ENCODE peak calls at places on chromosomes 5 and 9, in five cellular contexts. Q is A549, J is K562, B is HepG2, O is GM12878. P is an unnamed sample.

GRCh38 chr5:143201589-143201988 is 201.9 kb downstream of the NR3C1 start:
- DNase-seq in J (no peak), B (peak), O (no peak), Q (no peak), P (no peak)

GRCh38 chr5:60842859-60843692 is 993 bp downstream of the ELOVL7 start:
- DNase-seq in O (no peak), J (no peak), Q (peak), B (no peak), P (no peak)

GRCh38 chr5:135025730-135026644 is 8.0 kb downstream of the PITX1 start:
- DNase-seq in J (no peak), O (no peak), Q (no peak), B (no peak), P (no peak)

GRCh38 chr9:26750126-26750525 is 142.5 kb downstream of the CAAP1 start:
- DNase-seq in J (no peak), Q (no peak), O (no peak), B (no peak), P (no peak)

GRCh38 chr9:34987160-34988040 is 2.1 kb upstream of the DNAJB5 start:
- DNase-seq in J (no peak), O (no peak), Q (no peak), B (no peak), P (no peak)

GRCh38 chr5:139549162-139549894 is 11.8 kb upstream of the UBE2D2 start:
- DNase-seq in B (no peak), Q (no peak), J (no peak), O (no peak), P (no peak)

GRCh38 chr9:34511160-34511513 is 11.7 kb downstream of the ENHO start:
- DNase-seq in J (no peak), O (no peak), Q (no peak), B (no peak), P (no peak)

GRCh38 chr5:97127727-97128126 is 14.7 kb downstream of the LIX1 start:
- DNase-seq in O (no peak), B (no peak), J (no peak), Q (no peak), P (no peak)

GRCh38 chr5:2913306-2913705 is 161.8 kb upstream of the IRX2 start:
- DNase-seq in O (no peak), B (no peak), Q (no peak), J (no peak), P (no peak)

GRCh38 chr9:75850459-75851200 is 39.8 kb upstream of the PCSK5 start:
- DNase-seq in Q (no peak), B (no peak), O (no peak), J (no peak), P (no peak)

GRCh38 chr9:69753830-69754229 is 6.0 kb downstream of the PTAR1 start:
- DNase-seq in J (no peak), O (no peak), Q (no peak), B (no peak), P (no peak)

GRCh38 chr5:67476995-67477394 is 280.4 kb upstream of the CD180 start:
- DNase-seq in Q (no peak), B (no peak), O (no peak), J (no peak), P (no peak)

GRCh38 chr5:67476531-67476930 is 279.9 kb upstream of the CD180 start:
- DNase-seq in Q (no peak), O (no peak), B (no peak), J (no peak), P (no peak)

GRCh38 chr5:67478337-67478736 is 281.7 kb upstream of the CD180 start:
- DNase-seq in O (no peak), Q (no peak), J (no peak), B (no peak), P (no peak)

GRCh38 chr5:67475489-67475888 is 278.9 kb upstream of the CD180 start:
- DNase-seq in B (no peak), Q (no peak), J (no peak), O (no peak), P (no peak)

DNA sequence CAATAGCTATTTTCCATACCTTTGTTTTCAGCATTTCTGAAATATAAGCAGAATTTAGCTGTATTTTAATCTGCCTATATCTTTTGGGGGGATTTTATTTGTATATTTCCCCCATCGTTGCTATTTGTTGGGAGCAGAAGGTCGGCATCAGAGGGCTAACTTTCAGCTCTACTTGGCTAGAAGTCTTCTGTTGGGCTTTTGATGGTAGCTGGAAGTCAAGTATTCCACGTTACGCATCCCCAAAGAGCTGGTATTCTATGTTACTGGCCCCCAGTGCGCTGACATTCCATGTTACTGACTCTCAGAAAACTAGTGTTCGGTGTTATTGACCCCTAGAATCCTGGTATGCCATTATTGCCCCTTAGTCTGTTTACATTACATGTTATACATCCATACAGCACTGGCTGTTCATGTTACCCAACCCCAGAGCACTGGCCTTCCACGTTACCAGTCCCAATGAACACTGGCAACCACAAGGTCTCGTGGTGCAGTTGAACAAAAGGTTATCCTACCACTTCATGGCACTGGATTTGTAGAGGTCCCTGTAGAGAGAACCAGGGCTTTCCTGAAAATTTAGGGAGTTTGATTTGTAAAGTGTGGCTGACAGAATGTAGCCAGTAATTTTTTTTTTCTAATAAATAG is 278.1 kb upstream of the CD180 start:
- DNase-seq in O (no peak), Q (no peak), J (no peak), B (no peak), P (no peak)
- TF ChIP-seq POLR2A in O (no peak), Q (no peak), J (no peak), B (no peak), P (no peak)

GRCh38 chr5:74801197-74801596 is 34.1 kb downstream of the NSA2 start:
- DNase-seq in J (no peak), Q (no peak), O (no peak), B (no peak), P (no peak)

GRCh38 chr5:74798977-74799911 is 32.2 kb downstream of the NSA2 start:
- DNase-seq in B (peak), Q (no peak), J (no peak), O (no peak), P (no peak)

DNA sequence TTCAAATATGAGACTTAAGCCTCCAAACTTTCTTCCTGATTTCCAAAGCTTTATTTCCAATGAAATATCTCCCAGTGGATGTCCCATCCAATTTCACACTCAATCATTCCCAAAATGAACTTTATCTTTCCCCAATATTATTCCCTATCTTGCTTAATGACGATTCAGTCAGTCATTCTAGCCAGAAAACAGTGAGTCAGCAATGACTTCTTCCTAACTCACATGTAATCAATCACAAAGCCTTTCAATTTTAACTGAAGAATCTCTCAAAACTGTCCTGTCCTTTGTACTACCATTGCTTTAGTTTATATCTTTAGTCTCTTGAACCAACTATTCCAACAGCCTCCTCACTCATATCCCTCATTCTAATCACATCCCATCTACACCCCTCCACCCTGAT is 34.9 kb downstream of the NSA2 start:
- DNase-seq in Q (no peak), O (no peak), B (no peak), J (no peak), P (no peak)
- TF ChIP-seq HDAC2 in Q (no peak), O (no peak), B (no peak), J (no peak), P (no peak)

GRCh38 chr9:93451762-93452709 is 551 bp downstream of the FAM120A start:
- DNase-seq in O (no peak), Q (no peak), B (peak), J (peak), P (no peak)
- TF ChIP-seq POLR2A in O (peak), Q (no peak), B (no peak), J (no peak), P (no peak)

GRCh38 chr5:76403963-76404693 is 1.0 kb downstream of the IQGAP2 start:
- DNase-seq in Q (peak), B (peak), J (peak), O (peak), P (peak)
- TF ChIP-seq HDAC2 in Q (no peak), B (peak), J (no peak), O (no peak), P (no peak)

DNA sequence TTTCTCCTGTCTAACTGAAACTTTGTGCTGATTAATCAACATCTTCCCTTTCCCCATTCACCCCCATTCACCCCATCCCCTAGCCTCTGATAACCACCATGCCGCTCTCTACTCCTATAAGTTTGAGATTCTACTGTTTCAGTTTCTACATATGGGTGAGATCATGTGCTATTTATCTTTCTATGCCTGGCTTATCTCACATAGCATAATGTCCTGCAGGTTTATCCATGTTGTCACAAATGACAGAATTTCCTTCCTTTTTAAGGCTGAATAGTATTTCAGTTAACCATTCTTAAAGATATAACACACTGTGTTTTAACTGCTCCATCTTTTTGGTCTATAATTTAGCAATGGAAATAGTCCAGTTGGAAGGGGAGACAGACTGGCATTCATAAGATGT is 205.1 kb downstream of the SNCAIP start:
- DNase-seq in O (no peak), B (no peak), Q (no peak), J (no peak), P (no peak)
- TF ChIP-seq POLR2A in O (no peak), B (no peak), Q (no peak), J (no peak), P (no peak)

GRCh38 chr9:15357050-15357653 is 50.1 kb upstream of the TTC39B start:
- DNase-seq in B (peak), O (no peak), Q (no peak), J (no peak), P (peak)
- TF ChIP-seq HDAC2 in B (no peak), O (no peak), Q (no peak), J (no peak), P (no peak)

DNA sequence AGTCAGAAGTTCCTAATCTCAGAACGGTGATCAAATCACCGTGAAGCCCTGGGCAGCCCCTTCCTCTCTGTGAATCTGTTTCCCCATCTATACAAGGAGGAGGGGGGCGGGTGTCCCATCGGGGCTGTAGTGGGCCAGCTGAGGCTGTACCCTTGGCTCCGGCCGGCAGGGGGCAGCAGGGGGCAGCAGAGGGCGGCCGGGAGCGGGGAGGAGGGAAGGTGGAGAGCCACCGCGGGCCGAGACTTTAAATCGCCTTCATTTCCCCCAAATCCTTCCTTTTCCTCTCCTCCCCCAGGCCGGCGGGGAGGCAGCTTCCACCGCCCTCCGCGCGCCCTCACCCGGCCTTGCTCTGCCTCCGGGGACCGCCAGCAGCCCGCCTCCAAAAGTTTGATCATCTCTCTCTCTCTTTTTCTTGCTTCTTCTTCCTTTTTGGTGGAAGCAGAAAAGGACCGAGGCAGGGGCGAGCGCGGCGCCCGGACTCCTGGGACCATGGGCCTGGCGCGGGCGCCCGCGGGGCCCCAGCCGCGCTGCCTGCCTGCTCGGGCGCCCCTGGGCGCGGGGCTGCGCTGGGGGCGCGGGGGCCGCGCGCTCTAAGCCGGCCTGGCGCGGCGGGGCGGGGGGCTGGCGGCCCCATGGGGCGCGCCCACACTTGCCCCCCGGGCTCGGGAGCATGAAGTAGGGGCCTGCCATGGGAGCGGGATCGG is at the start of gene COL27A1:
- DNase-seq in O (no peak), B (peak), Q (peak), J (peak), P (peak)
- TF ChIP-seq POLR2A in O (no peak), B (no peak), Q (peak), J (no peak), P (no peak)

GRCh38 chr5:171371326-171371725 is 16.3 kb upstream of the NPM1 start:
- DNase-seq in B (no peak), J (no peak), Q (no peak), O (no peak), P (no peak)
- TF ChIP-seq HDAC2 in B (no peak), J (no peak), Q (no peak), O (no peak), P (no peak)

GRCh38 chr5:149409268-149409948 is 30.3 kb upstream of the IL17B start:
- DNase-seq in O (no peak), J (no peak), Q (no peak), B (no peak), P (no peak)

GRCh38 chr5:149408252-149409099 is 29.4 kb upstream of the IL17B start:
- DNase-seq in O (no peak), B (no peak), J (no peak), Q (no peak), P (no peak)

GRCh38 chr5:149411738-149412519 is 32.8 kb upstream of the IL17B start:
- DNase-seq in Q (no peak), O (no peak), J (no peak), B (no peak), P (no peak)

GRCh38 chr5:149410721-149411432 is 31.8 kb upstream of the IL17B start:
- DNase-seq in Q (no peak), B (peak), J (no peak), O (no peak), P (no peak)

GRCh38 chr5:149410071-149410470 is 31.0 kb upstream of the IL17B start:
- DNase-seq in B (no peak), Q (no peak), J (no peak), O (no peak), P (no peak)
- TF ChIP-seq POLR2A in B (no peak), Q (no peak), J (no peak), O (no peak), P (no peak)

P was measured in H1.